ENCODE peak calls at places on chromosomes 13 and 19, in six cellular contexts. C is GM06990; Q is immature natural killer cell; X is NCI-H1930; V is tibial artery; M is activated CD4-positive, alpha-beta memory T cell treated with anti-CD3 and anti-CD28 coated beads, Interleukin-2, amount 10 ng/mL, durations not matched to agents 7 days and 5 days. U is an unnamed sample.

GRCh38 chr13:43242040-43242439 is 218.7 kb downstream of the DNAJC15 start:
- DNase-seq in X (no peak), M (no peak), V (no peak), C (no peak), Q (no peak), U (no peak)

GRCh38 chr13:23352161-23352560 is 81.3 kb downstream of the SACS start:
- DNase-seq in Q (no peak), C (no peak), V (no peak), X (no peak), M (no peak), U (no peak)

GRCh38 chr13:81395368-81395767 is 1054.4 kb upstream of the SPRY2 start:
- DNase-seq in Q (no peak), X (no peak), M (no peak), V (no peak), C (no peak), U (no peak)

GRCh38 chr13:110775576-110775975 is 62.1 kb downstream of the ING1 start:
- DNase-seq in C (no peak), V (no peak), M (no peak), Q (no peak), X (no peak), U (no peak)

GRCh38 chr19:1705367-1705766 is 47.9 kb upstream of the ONECUT3 start:
- DNase-seq in X (no peak), Q (no peak), V (no peak), C (no peak), M (no peak), U (no peak)

GRCh38 chr13:26721251-26721939 is 39.2 kb downstream of the GPR12 start:
- DNase-seq in V (no peak), Q (peak; percentile 51), X (peak; percentile 16), M (peak; percentile 45), C (peak; percentile 20), U (no peak)

GRCh38 chr13:69264362-69265334 is 843.0 kb upstream of the ATXN8OS start:
- DNase-seq in X (no peak), M (no peak), Q (no peak), V (no peak), C (no peak), U (no peak)

GRCh38 chr19:55549500-55550320 is 4.4 kb upstream of the SBK3 start:
- DNase-seq in V (no peak), Q (no peak), M (no peak), C (no peak), X (no peak), U (no peak)

GRCh38 chr13:112974676-112975075 is 5.7 kb downstream of the MCF2L start:
- DNase-seq in M (no peak), C (no peak), X (no peak), Q (no peak), V (no peak), U (no peak)

GRCh38 chr13:43390582-43390981 is 367.2 kb downstream of the DNAJC15 start:
- DNase-seq in M (no peak), C (no peak), V (no peak), X (no peak), Q (no peak), U (no peak)

GRCh38 chr19:45922281-45922680 is 7.7 kb upstream of the NANOS2 start:
- DNase-seq in X (no peak), C (no peak), Q (no peak), V (no peak), M (no peak), U (no peak)

GRCh38 chr19:56015756-56016155 is 29.2 kb downstream of the NLRP5 start:
- DNase-seq in V (no peak), X (no peak), Q (no peak), M (no peak), C (no peak), U (no peak)

GRCh38 chr19:9940778-9941177 is 4.5 kb upstream of the OLFM2 start:
- DNase-seq in M (no peak), X (no peak), V (no peak), Q (no peak), C (no peak), U (no peak)

GRCh38 chr19:590396-590745 is 690 bp downstream of the HCN2 start:
- DNase-seq in M (peak; percentile 33), Q (no peak), V (no peak), X (no peak), C (no peak), U (no peak)

GRCh38 chr13:51269039-51269438 is 46.8 kb downstream of the FAM124A start:
- DNase-seq in M (no peak), V (no peak), C (no peak), Q (no peak), X (no peak), U (no peak)

GRCh38 chr13:25575562-25575961 is 203.8 kb downstream of the ATP8A2 start:
- DNase-seq in Q (no peak), M (no peak), V (no peak), C (no peak), X (no peak), U (no peak)

GRCh38 chr13:79212064-79212619 is 193.9 kb downstream of the RBM26 start:
- DNase-seq in V (no peak), C (no peak), Q (no peak), X (peak; percentile 88), M (no peak), U (no peak)